ENCODE peak calls at places on chromosomes 16 and 17, in five cellular contexts. M is WTC11, J is RWPE1, F is mucosa of gallbladder, N is ACHN. U is an unnamed sample.

GRCh38 chr17:61248399-61248798 is 151.2 kb upstream of the TBX2 start:
- DNase-seq in J (no peak), M (no peak), F (peak), N (no peak), U (no peak)

GRCh38 chr16:88639231-88640038 is 1.1 kb downstream of the IL17C start:
- DNase-seq in F (no peak), N (peak), M (peak), J (no peak), U (no peak)

GRCh38 chr17:62718420-62718819 is 89.7 kb downstream of the MARCHF10 start:
- DNase-seq in F (no peak), J (no peak), N (peak), M (no peak), U (no peak)

GRCh38 chr16:10776280-10776679 is 32.6 kb downstream of the NUBP1 start:
- DNase-seq in J (no peak), M (no peak), N (no peak), F (no peak), U (no peak)

GRCh38 chr17:58344791-58345157 is 7.2 kb downstream of the SUPT4H1 start:
- DNase-seq in J (no peak), N (no peak), F (no peak), M (no peak), U (peak)

GRCh38 chr17:14302421-14303099 is 1.7 kb downstream of the HS3ST3B1 start:
- DNase-seq in F (peak), J (peak), M (peak), N (peak), U (peak)

GRCh38 chr17:77528516-77529327 is 388.0 kb downstream of the SEC14L1 start:
- DNase-seq in J (no peak), M (peak), F (no peak), N (no peak), U (peak)

GRCh38 chr16:24409045-24409444 is 130.3 kb upstream of the RBBP6 start:
- DNase-seq in N (peak), F (no peak), M (no peak), J (peak), U (no peak)

U was measured in B cell.